ENCODE peak calls at places on chromosomes 11 and 22, in eight cellular contexts. T is GM23338, W is H1, M is endothelial cell of umbilical vein, I is stomach, A is K562, E is suprapubic skin, R is transverse colon. U is an unnamed sample.

GRCh38 chr11:95571861-95572260 is 217.7 kb downstream of the FAM76B start:
- DNase-seq in E (no peak), R (no peak), W (no peak), T (no peak), I (no peak), M (no peak), A (no peak), U (no peak)

GRCh38 chr11:118529584-118530175 is 1.3 kb upstream of the TMEM25 start:
- DNase-seq in E (no peak), M (no peak), I (no peak), T (peak), A (no peak), W (no peak), R (no peak), U (no peak)

GRCh38 chr22:30572210-30572609 is 2.3 kb downstream of the GAL3ST1 start:
- DNase-seq in T (no peak), R (no peak), W (no peak), M (no peak), I (no peak), E (no peak), A (no peak), U (no peak)

GRCh38 chr11:125995313-125995712 is 49.5 kb downstream of the VSIG10L2 start:
- DNase-seq in I (no peak), R (no peak), W (no peak), M (no peak), E (no peak), T (no peak), A (no peak), U (no peak)

GRCh38 chr11:30585067-30585891 is 874 bp downstream of the MPPED2 start:
- DNase-seq in W (no peak), R (no peak), T (peak), E (peak), I (peak), A (no peak), M (no peak), U (peak)

GRCh38 chr11:60348116-60348515 is 21.1 kb downstream of the MS4A6E start:
- DNase-seq in W (no peak), R (no peak), T (peak), M (no peak), A (no peak), I (no peak), E (no peak), U (no peak)

GRCh38 chr11:78587446-78587845 is 12.8 kb upstream of the NARS2 start:
- DNase-seq in T (no peak), M (no peak), A (no peak), R (no peak), I (no peak), E (no peak), W (no peak), U (no peak)

GRCh38 chr11:1770528-1770927 is 6.8 kb upstream of the CTSD start:
- DNase-seq in I (peak), W (no peak), R (peak), E (no peak), A (no peak), M (no peak), T (no peak), U (peak)

GRCh38 chr22:28773461-28773867 is 969 bp downstream of the CCDC117 start:
- DNase-seq in M (peak), R (no peak), E (no peak), I (no peak), A (no peak), T (no peak), W (no peak), U (no peak)

GRCh38 chr11:59706518-59707285 is 6.9 kb downstream of the OR10V1 start:
- DNase-seq in W (no peak), I (peak), A (peak), T (no peak), M (peak), R (peak), E (no peak), U (no peak)

GRCh38 chr22:17655289-17655688 is 16.7 kb downstream of the BCL2L13 start:
- DNase-seq in E (no peak), A (no peak), T (no peak), R (peak), M (no peak), I (no peak), W (no peak), U (no peak)

GRCh38 chr22:49936018-49936972 is 17.9 kb downstream of the CRELD2 start:
- DNase-seq in I (peak), A (peak), R (peak), M (peak), W (peak), T (peak), E (peak), U (peak)

GRCh38 chr11:87477321-87477720 is 439.6 kb downstream of the TMEM135 start:
- DNase-seq in I (no peak), W (no peak), T (no peak), A (no peak), R (no peak), M (no peak), E (no peak), U (no peak)

DNA sequence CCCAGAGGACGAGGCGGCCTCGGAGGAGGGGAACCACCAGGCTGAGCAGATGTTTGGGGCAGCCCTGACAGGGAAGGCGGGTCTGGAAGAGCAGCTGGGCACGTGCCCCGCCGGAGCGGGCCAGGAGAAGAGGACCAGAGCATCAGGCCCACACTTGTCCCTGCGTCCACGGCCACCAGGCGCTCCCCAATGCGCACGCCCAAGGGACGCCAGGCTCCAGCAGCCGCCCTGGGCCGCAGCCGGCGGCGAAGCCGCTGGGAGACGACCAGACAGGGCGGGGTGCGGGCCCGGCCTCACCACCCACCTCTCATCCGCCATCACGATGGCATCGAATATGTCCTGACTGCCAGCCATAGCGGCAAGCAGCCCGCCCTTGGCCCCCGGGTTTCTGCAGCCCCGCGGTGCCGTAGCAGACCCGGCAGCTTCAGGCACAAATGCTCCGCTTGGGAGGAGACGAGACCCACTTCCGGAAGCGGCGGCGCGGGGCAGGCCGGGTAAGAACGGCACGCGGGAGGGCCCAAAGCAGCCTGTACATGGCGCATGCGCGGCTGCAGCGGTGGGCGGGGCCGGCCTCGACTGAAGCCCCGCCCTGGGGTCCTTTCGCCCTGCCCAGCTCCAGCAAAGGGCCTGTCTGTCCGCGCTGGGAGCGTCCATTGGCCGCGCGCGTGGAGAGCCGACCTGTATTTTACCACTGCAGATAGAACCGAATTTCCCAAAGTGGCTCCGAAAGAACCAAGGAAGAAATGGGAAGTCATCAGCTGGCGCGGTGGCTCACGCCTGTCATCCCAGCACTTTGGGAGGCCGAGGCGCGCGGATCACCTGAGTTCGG is at the start of gene LTO1:
- DNase-seq in W (peak), M (peak), A (peak), I (peak), E (peak), R (peak), T (peak), U (peak)
- TF ChIP-seq POLR2AphosphoS5 in W (peak), M (peak), A (peak), I (peak), E (peak), R (peak), T (peak), U (peak)

GRCh38 chr22:23376256-23376655 is 195.9 kb downstream of the BCR start:
- DNase-seq in M (peak), R (peak), E (peak), T (peak), A (peak), W (no peak), I (no peak), U (no peak)
- TF ChIP-seq CTCF in M (peak), R (peak), E (no peak), T (peak), A (peak), W (peak), I (no peak), U (no peak)

GRCh38 chr11:36239636-36240035 is 49.6 kb downstream of the COMMD9 start:
- DNase-seq in I (no peak), T (no peak), E (no peak), W (no peak), R (no peak), A (no peak), M (no peak), U (no peak)

GRCh38 chr11:36237341-36237740 is 51.9 kb downstream of the COMMD9 start:
- DNase-seq in M (peak), T (no peak), E (no peak), W (no peak), A (no peak), I (no peak), R (no peak), U (no peak)

GRCh38 chr11:36240746-36241295 is 48.4 kb downstream of the COMMD9 start:
- DNase-seq in E (no peak), W (no peak), A (no peak), T (no peak), R (no peak), I (no peak), M (no peak), U (no peak)

GRCh38 chr11:36240178-36240577 is 49.0 kb downstream of the COMMD9 start:
- DNase-seq in W (no peak), E (no peak), A (no peak), M (no peak), I (no peak), T (no peak), R (no peak), U (no peak)

DNA sequence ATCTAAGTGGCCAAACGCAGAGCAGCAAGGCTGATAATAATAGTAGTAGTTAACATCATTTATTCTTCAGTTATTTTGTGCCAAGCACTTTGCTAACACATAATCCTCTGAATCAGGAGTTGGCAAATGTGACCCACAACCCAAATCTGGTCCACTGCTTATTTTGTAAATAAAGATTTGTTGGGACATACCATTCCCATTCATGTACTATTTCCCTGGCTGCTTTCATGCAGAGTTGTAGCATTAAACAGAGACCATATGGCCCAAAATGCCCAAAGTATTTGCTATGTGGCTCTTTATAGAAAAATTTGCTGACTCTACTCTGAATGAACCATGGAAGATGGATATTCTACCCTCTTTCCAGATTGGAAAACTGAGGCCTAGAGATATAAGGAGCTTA is 50.3 kb downstream of the COMMD9 start:
- DNase-seq in W (no peak), I (no peak), M (no peak), A (no peak), E (no peak), T (no peak), R (no peak), U (no peak)
- TF ChIP-seq POLR2AphosphoS5 in W (no peak), I (no peak), M (no peak), A (no peak), E (no peak), T (no peak), R (no peak), U (no peak)

GRCh38 chr11:27385245-27385644 is 22.2 kb upstream of the CCDC34 start:
- DNase-seq in W (no peak), R (no peak), A (no peak), M (peak), I (no peak), T (no peak), E (peak), U (no peak)
- TF ChIP-seq CTCF in W (no peak), R (no peak), A (no peak), M (no peak), I (no peak), T (no peak), E (no peak), U (no peak)

GRCh38 chr11:65304110-65304509 is 10.6 kb upstream of the CDC42EP2 start:
- DNase-seq in T (no peak), I (no peak), A (no peak), E (no peak), R (no peak), W (no peak), M (no peak), U (no peak)

GRCh38 chr11:65307298-65308229 is 7.1 kb upstream of the CDC42EP2 start:
- DNase-seq in E (no peak), R (no peak), I (no peak), M (no peak), T (no peak), A (no peak), W (no peak), U (no peak)

GRCh38 chr11:65304613-65305012 is 10.1 kb upstream of the CDC42EP2 start:
- DNase-seq in E (no peak), A (no peak), T (no peak), R (no peak), M (no peak), W (no peak), I (no peak), U (no peak)

GRCh38 chr11:65303542-65303941 is 11.1 kb upstream of the CDC42EP2 start:
- DNase-seq in M (no peak), A (no peak), E (no peak), T (no peak), I (no peak), R (no peak), W (no peak), U (no peak)

GRCh38 chr11:65305501-65306268 is 9.0 kb upstream of the CDC42EP2 start:
- DNase-seq in W (no peak), M (no peak), E (no peak), R (peak), I (peak), A (no peak), T (no peak), U (no peak)
- TF ChIP-seq POLR2AphosphoS5 in W (no peak), M (no peak), E (no peak), R (peak), I (no peak), A (no peak), T (no peak), U (no peak)

GRCh38 chr22:38973289-38974169 is 8.6 kb upstream of the APOBEC3B start:
- DNase-seq in I (peak), E (no peak), R (peak), M (peak), T (peak), A (peak), W (peak), U (peak)
- TF ChIP-seq CTCF in I (peak), E (peak), R (peak), M (peak), T (peak), A (peak), W (peak), U (peak)

DNA sequence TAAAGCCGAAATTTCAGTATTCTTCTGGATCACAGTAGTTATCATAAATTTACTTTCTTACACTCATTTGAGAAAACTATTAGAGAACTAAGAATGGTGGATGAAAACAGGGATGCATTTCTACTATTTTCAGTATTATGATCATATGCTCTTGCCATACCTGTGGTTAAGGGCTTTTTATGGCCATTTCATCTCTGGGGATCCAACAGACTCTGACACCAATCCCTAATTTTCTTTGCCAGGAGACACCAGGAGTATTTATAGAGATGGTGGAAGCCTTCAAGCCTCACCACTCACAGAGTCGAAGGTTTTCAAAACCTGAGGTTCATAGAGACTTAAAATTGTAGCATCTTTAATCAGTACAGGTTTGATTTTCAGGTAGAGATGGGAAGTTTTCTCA is at the start of gene OR51L1:
- DNase-seq in R (no peak), T (no peak), W (no peak), E (no peak), M (no peak), A (no peak), I (no peak), U (no peak)
- TF ChIP-seq POLR2AphosphoS5 in R (no peak), T (no peak), W (no peak), E (no peak), M (no peak), A (no peak), I (no peak), U (no peak)

U was measured in spleen.